ENCODE peak calls at places on chromosomes 11 and 22, in ten cellular contexts. A is WTC11; E is CD8-positive, alpha-beta T cell; S is CD4-positive, alpha-beta T cell; Q is GM12865; R is cardiac fibroblast; T is osteoblast; D is HepG2; C is GM20000; F is AG10803. L is an unnamed sample.

GRCh38 chr22:48842976-48843375 is 984.7 kb downstream of the BRD1 start:
- DNase-seq in Q (no peak), R (no peak), D (no peak), E (no peak), S (no peak), C (no peak), A (no peak), F (no peak), T (no peak), L (no peak)

GRCh38 chr11:67024410-67024809 is 1.5 kb downstream of the SYT12 start:
- DNase-seq in R (no peak), T (peak), Q (peak), C (no peak), A (no peak), D (no peak), F (no peak), S (peak), E (peak), L (no peak)

GRCh38 chr11:77269484-77270123 is 31.9 kb downstream of the GDPD4 start:
- DNase-seq in C (no peak), F (no peak), R (no peak), T (no peak), Q (no peak), E (no peak), S (no peak), A (no peak), D (no peak), L (no peak)

GRCh38 chr22:25357606-25358420 is 138.4 kb downstream of the CRYBB2 start:
- DNase-seq in S (no peak), D (no peak), F (no peak), A (no peak), E (no peak), Q (no peak), C (no peak), T (peak), R (no peak), L (no peak)

GRCh38 chr22:27720860-27721259 is 80.7 kb downstream of the MN1 start:
- DNase-seq in A (no peak), S (no peak), R (no peak), E (no peak), D (no peak), T (no peak), Q (no peak), C (no peak), F (peak), L (no peak)

GRCh38 chr22:27318516-27318915 is 483.0 kb downstream of the MN1 start:
- DNase-seq in E (no peak), Q (no peak), R (peak), T (peak), C (no peak), A (no peak), S (no peak), D (no peak), F (peak), L (no peak)

GRCh38 chr11:26583550-26583949 is 11.5 kb upstream of the MUC15 start:
- DNase-seq in Q (no peak), R (peak), D (no peak), A (no peak), C (no peak), F (no peak), E (no peak), T (no peak), S (no peak), L (no peak)

GRCh38 chr22:43667658-43668057 is 144.4 kb downstream of the EFCAB6 start:
- DNase-seq in A (no peak), Q (no peak), F (no peak), S (no peak), T (no peak), C (no peak), R (no peak), D (no peak), E (no peak), L (no peak)

GRCh38 chr11:64249563-64250405 is 1.5 kb upstream of the PLCB3 start:
- DNase-seq in A (no peak), D (no peak), E (no peak), T (no peak), F (no peak), Q (no peak), C (no peak), S (no peak), R (no peak), L (no peak)

GRCh38 chr11:48007677-48008076 is 27.3 kb downstream of the PTPRJ start:
- DNase-seq in F (no peak), E (no peak), D (no peak), R (no peak), C (no peak), A (no peak), T (no peak), S (no peak), Q (no peak), L (no peak)

GRCh38 chr22:44085743-44086741 is 61.9 kb downstream of the PARVB start:
- DNase-seq in R (peak), E (no peak), C (peak), S (no peak), D (peak), Q (peak), A (peak), F (peak), T (peak), L (peak)

GRCh38 chr22:49119551-49119952 is 708.1 kb downstream of the BRD1 start:
- DNase-seq in C (no peak), F (no peak), T (peak), E (no peak), Q (no peak), A (peak), R (no peak), D (no peak), S (no peak), L (no peak)

GRCh38 chr11:67111261-67111660 is 7.8 kb upstream of the KDM2A start:
- DNase-seq in Q (no peak), D (no peak), T (no peak), F (peak), E (no peak), C (no peak), R (peak), S (no peak), A (no peak), L (no peak)

GRCh38 chr22:28151241-28151640 is 232.2 kb upstream of the PITPNB start:
- DNase-seq in Q (no peak), E (no peak), R (no peak), S (no peak), D (peak), C (no peak), A (no peak), T (no peak), F (peak), L (no peak)

GRCh38 chr22:29695129-29695926 is 24.5 kb upstream of the CABP7 start:
- DNase-seq in S (no peak), C (no peak), Q (no peak), A (no peak), E (no peak), R (no peak), D (no peak), T (no peak), F (no peak), L (no peak)

GRCh38 chr22:38177926-38178604 is 3.6 kb downstream of the PLA2G6 start:
- DNase-seq in R (peak), S (no peak), F (peak), A (no peak), Q (peak), D (peak), T (peak), C (no peak), E (no peak), L (no peak)

GRCh38 chr22:34001701-34002466 is 81.6 kb upstream of the LARGE1 start:
- DNase-seq in D (no peak), F (no peak), R (no peak), A (no peak), Q (no peak), T (no peak), E (no peak), S (no peak), C (no peak), L (no peak)

GRCh38 chr22:38261478-38261803 is 11.4 kb downstream of the TMEM184B start:
- DNase-seq in A (no peak), S (no peak), C (no peak), F (no peak), T (peak), D (no peak), E (no peak), R (no peak), Q (no peak), L (no peak)

GRCh38 chr22:44876921-44877320 is 124.5 kb downstream of the ARHGAP8 start:
- DNase-seq in T (peak), S (no peak), F (no peak), A (peak), Q (no peak), R (no peak), E (no peak), C (no peak), D (no peak), L (no peak)

GRCh38 chr22:27487600-27488450 is 313.7 kb downstream of the MN1 start:
- DNase-seq in C (no peak), F (no peak), E (no peak), R (no peak), D (peak), A (no peak), Q (no peak), T (peak), S (no peak), L (no peak)

GRCh38 chr11:66889974-66890373 is 33.1 kb downstream of the LRFN4 start:
- DNase-seq in R (no peak), F (no peak), D (peak), S (no peak), C (no peak), Q (no peak), T (no peak), E (no peak), A (no peak), L (no peak)

GRCh38 chr11:94151311-94151710 is 22.7 kb downstream of the PANX1 start:
- DNase-seq in D (no peak), Q (no peak), R (no peak), F (no peak), C (no peak), S (no peak), T (no peak), A (no peak), E (no peak), L (no peak)

GRCh38 chr11:75734491-75735180 is 17.0 kb downstream of the MOGAT2 start:
- DNase-seq in A (no peak), E (no peak), D (peak), F (no peak), S (no peak), C (no peak), T (no peak), R (no peak), Q (no peak), L (no peak)

GRCh38 chr11:19328586-19329311 is 88.0 kb upstream of the E2F8 start:
- DNase-seq in A (no peak), C (no peak), E (no peak), Q (no peak), S (no peak), D (no peak), R (no peak), T (no peak), F (no peak), L (no peak)

GRCh38 chr11:304915-305833 is 2.4 kb upstream of the IFITM2 start:
- DNase-seq in E (no peak), C (peak), F (peak), D (peak), T (peak), S (peak), A (peak), R (peak), Q (peak), L (peak)

GRCh38 chr11:34749666-34750659 is 129.1 kb downstream of the EHF start:
- DNase-seq in C (no peak), S (no peak), F (peak), D (no peak), E (no peak), T (no peak), R (peak), Q (no peak), A (no peak), L (no peak)

GRCh38 chr11:129279326-129280026 is 87.4 kb upstream of the ARHGAP32 start:
- DNase-seq in T (peak), C (peak), R (peak), S (peak), A (peak), F (peak), E (peak), D (peak), Q (peak), L (peak)

GRCh38 chr11:60887531-60887930 is 18.9 kb downstream of the PRPF19 start:
- DNase-seq in R (peak), C (peak), A (peak), F (peak), S (peak), Q (peak), T (no peak), E (peak), D (peak), L (peak)

GRCh38 chr22:43419371-43420080 is 7.7 kb downstream of the MPPED1 start:
- DNase-seq in F (no peak), A (no peak), S (no peak), D (no peak), T (no peak), R (no peak), C (no peak), Q (no peak), E (no peak), L (no peak)

GRCh38 chr11:64599698-64600211 is 8.7 kb downstream of the SLC22A12 start:
- DNase-seq in C (no peak), R (no peak), E (no peak), S (no peak), T (peak), A (no peak), F (no peak), D (no peak), Q (no peak), L (no peak)

GRCh38 chr11:10878408-10879214 is 20.8 kb upstream of the ZBED5 start:
- DNase-seq in S (no peak), R (peak), Q (peak), E (no peak), F (peak), A (no peak), C (no peak), T (peak), D (peak), L (peak)

GRCh38 chr22:32996276-32996675 is 61.9 kb downstream of the SYN3 start:
- DNase-seq in F (no peak), T (no peak), A (no peak), S (no peak), D (no peak), R (no peak), Q (no peak), E (no peak), C (no peak), L (no peak)

GRCh38 chr22:43171019-43171491 is 15.9 kb downstream of the TTLL12 start:
- DNase-seq in A (no peak), Q (no peak), E (no peak), S (no peak), D (no peak), T (peak), C (no peak), R (no peak), F (no peak), L (no peak)

GRCh38 chr11:34345012-34345804 is 12.6 kb downstream of the ABTB2 start:
- DNase-seq in S (no peak), C (no peak), Q (no peak), R (peak), D (peak), E (no peak), F (peak), T (peak), A (no peak), L (no peak)

GRCh38 chr22:44633647-44634046 is 68.4 kb upstream of the PRR5 start:
- DNase-seq in F (no peak), A (no peak), Q (no peak), S (no peak), R (no peak), E (no peak), C (no peak), D (no peak), T (no peak), L (no peak)

GRCh38 chr11:45250035-45250693 is 36.0 kb downstream of the SYT13 start:
- DNase-seq in E (no peak), D (no peak), Q (peak), A (no peak), R (peak), T (peak), F (no peak), S (no peak), C (no peak), L (no peak)

GRCh38 chr22:22682196-22682595 is 37.8 kb downstream of the GGTLC2 start:
- DNase-seq in C (no peak), R (no peak), F (no peak), S (no peak), D (no peak), E (no peak), T (no peak), A (no peak), Q (no peak), L (no peak)

GRCh38 chr22:22682807-22683667 is 38.6 kb downstream of the GGTLC2 start:
- DNase-seq in Q (no peak), F (no peak), A (no peak), S (no peak), T (no peak), C (no peak), R (no peak), D (no peak), E (no peak), L (no peak)

GRCh38 chr22:22685586-22685985 is 41.2 kb downstream of the GGTLC2 start:
- DNase-seq in S (no peak), D (no peak), T (no peak), A (no peak), C (no peak), E (no peak), F (no peak), Q (no peak), R (no peak), L (no peak)

GRCh38 chr22:22683668-22684361 is 39.4 kb downstream of the GGTLC2 start:
- DNase-seq in E (no peak), T (no peak), C (no peak), A (no peak), D (no peak), R (no peak), S (no peak), F (no peak), Q (no peak), L (no peak)

DNA sequence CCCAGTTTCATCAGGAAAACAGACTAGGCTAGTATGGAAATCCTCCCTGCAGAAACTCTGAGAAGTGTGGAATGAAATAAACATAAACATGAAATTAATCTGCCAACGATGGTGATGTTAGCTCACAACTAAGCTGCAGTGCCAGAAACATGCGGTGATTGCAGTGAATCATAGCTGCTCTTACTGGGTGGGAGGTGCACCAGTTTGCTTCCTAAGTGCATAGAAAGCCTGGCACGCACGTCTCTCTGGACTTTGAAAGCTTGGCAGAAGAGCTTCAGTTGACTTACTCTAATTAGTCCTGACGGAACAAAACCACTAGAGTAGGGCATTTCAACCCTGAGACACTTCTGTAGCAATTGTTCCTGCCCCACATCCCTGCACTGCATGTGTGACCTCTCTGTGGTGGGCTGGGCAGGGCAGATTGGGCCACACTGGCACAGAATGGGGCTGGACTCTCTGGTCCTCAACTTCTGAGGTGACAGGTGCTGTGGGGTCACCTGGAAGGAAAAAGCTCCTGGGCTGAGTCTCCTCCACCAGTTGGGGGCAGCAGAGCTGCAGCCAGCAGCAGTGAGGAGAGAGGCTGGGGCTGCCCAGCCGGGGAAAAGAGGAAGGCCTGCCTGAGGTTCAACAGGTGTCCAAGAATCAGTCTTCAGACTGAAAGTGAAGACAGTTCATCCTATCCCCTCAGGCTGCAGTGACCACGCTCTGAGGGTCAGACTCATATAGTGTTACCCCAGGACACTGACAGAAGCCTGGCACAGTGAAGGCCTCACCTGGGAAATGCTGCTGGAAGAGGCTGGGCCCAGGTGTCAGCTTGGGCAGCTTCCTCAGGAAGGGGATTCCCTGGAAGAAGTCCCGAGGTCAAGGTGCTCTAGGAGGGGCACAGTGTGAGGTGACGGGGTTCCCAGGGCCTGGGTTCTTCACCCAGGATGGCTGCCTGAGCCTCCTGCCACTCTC is 40.5 kb downstream of the GGTLC2 start:
- DNase-seq in C (peak), E (no peak), R (peak), F (peak), S (no peak), D (no peak), A (peak), Q (peak), T (no peak), L (peak)
- TF ChIP-seq CTCF in C (peak), E (no peak), R (peak), F (peak), S (no peak), D (peak), A (peak), Q (peak), T (peak), L (peak)

GRCh38 chr11:58576792-58577440 is 1.3 kb upstream of the LPXN start:
- DNase-seq in C (no peak), R (peak), F (peak), A (no peak), E (no peak), Q (peak), S (no peak), T (no peak), D (peak), L (no peak)
- TF ChIP-seq CTCF in C (no peak), R (peak), F (peak), A (no peak), E (peak), Q (peak), S (peak), T (peak), D (peak), L (peak)

DNA sequence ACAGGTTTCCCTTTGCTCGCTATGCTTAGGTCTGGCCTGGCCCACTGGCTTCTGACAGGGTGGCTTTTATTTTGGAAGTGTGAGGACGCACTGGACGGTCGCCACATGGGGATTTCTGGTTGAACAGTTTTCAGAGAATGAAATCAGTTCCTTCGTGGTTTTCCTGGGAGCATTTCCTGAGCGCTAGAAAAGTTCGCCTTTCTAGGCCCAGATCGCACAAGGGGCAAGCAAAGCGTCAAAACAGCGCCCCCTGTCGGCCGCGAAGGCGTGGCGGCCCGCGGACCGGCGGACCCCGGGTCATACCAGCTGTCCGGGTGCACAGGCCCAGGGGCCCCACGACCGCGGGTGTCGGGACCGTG is 12.7 kb upstream of the CYP2R1 start:
- DNase-seq in S (peak), Q (peak), C (peak), D (no peak), E (peak), F (peak), A (peak), T (peak), R (peak), L (peak)
- TF ChIP-seq CTCF in S (peak), Q (peak), C (peak), D (peak), E (peak), F (peak), A (peak), T (peak), R (peak), L (peak)

GRCh38 chr11:72814139-72814830 is at the start of gene ATG16L2:
- DNase-seq in R (peak), F (peak), Q (peak), T (peak), A (peak), D (peak), S (peak), E (peak), C (peak), L (peak)
- TF ChIP-seq CTCF in R (no peak), F (no peak), Q (peak), T (no peak), A (no peak), D (peak), S (peak), E (no peak), C (no peak), L (peak)

DNA sequence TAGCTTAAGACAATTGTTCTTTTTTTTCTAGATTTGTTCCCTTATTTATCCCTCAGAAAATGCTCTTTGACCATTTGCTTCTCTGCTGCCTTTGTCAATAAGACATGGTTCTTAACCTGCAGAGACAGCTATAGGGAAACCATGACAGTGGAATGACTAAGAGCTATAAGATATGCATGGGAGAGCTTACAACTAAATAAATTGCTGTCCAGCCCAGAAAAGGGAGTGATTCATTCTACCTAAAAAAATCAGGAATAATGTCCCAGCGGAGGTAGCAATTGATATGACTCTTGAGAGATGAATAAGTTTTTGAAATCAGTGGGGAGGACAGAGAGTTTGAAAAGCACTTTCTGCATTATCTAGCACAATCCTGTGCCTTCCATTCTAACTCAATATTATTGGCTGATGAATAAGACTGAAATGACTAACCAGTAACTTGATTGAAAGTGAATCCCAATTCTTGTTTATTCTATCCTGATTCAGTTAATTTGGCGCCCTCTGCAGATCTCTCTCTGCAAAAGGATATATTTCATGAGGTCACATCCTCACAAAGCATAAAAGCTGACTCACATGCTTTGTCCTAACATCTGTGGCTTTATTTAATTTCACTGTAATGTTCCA is 680.5 kb upstream of the API5 start:
- DNase-seq in T (peak), E (no peak), C (no peak), Q (no peak), S (no peak), A (no peak), F (peak), R (peak), D (peak), L (no peak)
- TF ChIP-seq CTCF in T (no peak), E (no peak), C (no peak), Q (no peak), S (no peak), A (no peak), F (no peak), R (peak), D (peak), L (no peak)

L was measured in GM13976.